ENCODE peak calls at places on chromosomes 3 and 15, in eight cellular contexts. One of them, this sample, is unnamed.

GRCh38 chr3:44509985-44510360 is 32.5 kb upstream of the ZNF445 start:
- DNase-seq in tibial nerve: no peak
- DNase-seq in psoas muscle: no peak
- DNase-seq in tibial artery: no peak
- DNase-seq in cardiac muscle cell: peak; percentile 3
- DNase-seq in Panc1: no peak
- DNase-seq in left lung: no peak
- DNase-seq in esophagus muscularis mucosa: no peak
- DNase-seq in this sample: no peak

GRCh38 chr3:116103868-116104530 is 341.3 kb downstream of the LSAMP start:
- DNase-seq in tibial nerve: no peak
- DNase-seq in psoas muscle: no peak
- DNase-seq in tibial artery: no peak
- DNase-seq in cardiac muscle cell: no peak
- DNase-seq in Panc1: no peak
- DNase-seq in left lung: no peak
- DNase-seq in esophagus muscularis mucosa: no peak
- DNase-seq in this sample: no peak

GRCh38 chr15:70604671-70605070 is 158.7 kb downstream of the UACA start:
- DNase-seq in tibial nerve: no peak
- DNase-seq in psoas muscle: no peak
- DNase-seq in tibial artery: no peak
- DNase-seq in cardiac muscle cell: peak; percentile 17
- DNase-seq in Panc1: no peak
- DNase-seq in left lung: no peak
- DNase-seq in esophagus muscularis mucosa: peak; percentile 80
- DNase-seq in this sample: no peak

GRCh38 chr15:40930430-40931299 is 1.5 kb downstream of the DLL4 start:
- DNase-seq in tibial nerve: no peak
- DNase-seq in psoas muscle: peak; percentile 74
- DNase-seq in tibial artery: no peak
- DNase-seq in cardiac muscle cell: peak; percentile 77
- DNase-seq in Panc1: no peak
- DNase-seq in left lung: peak; percentile 58
- DNase-seq in esophagus muscularis mucosa: no peak
- DNase-seq in this sample: no peak

GRCh38 chr3:54342676-54343075 is 220.3 kb downstream of the CACNA2D3 start:
- DNase-seq in tibial nerve: no peak
- DNase-seq in psoas muscle: no peak
- DNase-seq in tibial artery: no peak
- DNase-seq in cardiac muscle cell: no peak
- DNase-seq in Panc1: no peak
- DNase-seq in left lung: no peak
- DNase-seq in esophagus muscularis mucosa: no peak
- DNase-seq in this sample: no peak

GRCh38 chr3:195752538-195753331 is 32.0 kb downstream of the MUC20 start:
- DNase-seq in tibial nerve: no peak
- DNase-seq in psoas muscle: no peak
- DNase-seq in tibial artery: no peak
- DNase-seq in cardiac muscle cell: peak; percentile 34
- DNase-seq in Panc1: no peak
- DNase-seq in left lung: no peak
- DNase-seq in esophagus muscularis mucosa: no peak
- DNase-seq in this sample: no peak

GRCh38 chr3:72665103-72665502 is 183.1 kb downstream of the SHQ1 start:
- DNase-seq in tibial nerve: no peak
- DNase-seq in psoas muscle: no peak
- DNase-seq in tibial artery: no peak
- DNase-seq in cardiac muscle cell: no peak
- DNase-seq in Panc1: no peak
- DNase-seq in left lung: no peak
- DNase-seq in esophagus muscularis mucosa: no peak
- DNase-seq in this sample: no peak

GRCh38 chr3:54123538-54124196 is 1.3 kb downstream of the CACNA2D3 start:
- DNase-seq in tibial nerve: no peak
- DNase-seq in psoas muscle: no peak
- DNase-seq in tibial artery: no peak
- DNase-seq in cardiac muscle cell: peak; percentile 11
- DNase-seq in Panc1: no peak
- DNase-seq in left lung: no peak
- DNase-seq in esophagus muscularis mucosa: peak; percentile 91
- DNase-seq in this sample: no peak

GRCh38 chr3:21745971-21746370 is 5.0 kb downstream of the ZNF385D start:
- DNase-seq in tibial nerve: no peak
- DNase-seq in psoas muscle: no peak
- DNase-seq in tibial artery: no peak
- DNase-seq in cardiac muscle cell: no peak
- DNase-seq in Panc1: no peak
- DNase-seq in left lung: no peak
- DNase-seq in esophagus muscularis mucosa: no peak
- DNase-seq in this sample: no peak

GRCh38 chr3:193124861-193125260 is 116.2 kb upstream of the PLAAT1 start:
- DNase-seq in tibial nerve: no peak
- DNase-seq in psoas muscle: no peak
- DNase-seq in tibial artery: no peak
- DNase-seq in cardiac muscle cell: no peak
- DNase-seq in Panc1: no peak
- DNase-seq in left lung: no peak
- DNase-seq in esophagus muscularis mucosa: no peak
- DNase-seq in this sample: no peak

GRCh38 chr3:31858439-31858838 is 122.6 kb downstream of the OSBPL10 start:
- DNase-seq in tibial nerve: no peak
- DNase-seq in psoas muscle: no peak
- DNase-seq in tibial artery: no peak
- DNase-seq in cardiac muscle cell: no peak
- DNase-seq in Panc1: no peak
- DNase-seq in left lung: no peak
- DNase-seq in esophagus muscularis mucosa: no peak
- DNase-seq in this sample: no peak

GRCh38 chr3:14913071-14913925 is 34.1 kb upstream of the NR2C2 start:
- DNase-seq in tibial nerve: no peak
- DNase-seq in psoas muscle: no peak
- DNase-seq in tibial artery: no peak
- DNase-seq in cardiac muscle cell: no peak
- DNase-seq in Panc1: no peak
- DNase-seq in left lung: no peak
- DNase-seq in esophagus muscularis mucosa: no peak
- DNase-seq in this sample: no peak

GRCh38 chr3:149466192-149466591 is 8.3 kb upstream of the TM4SF4 start:
- DNase-seq in tibial nerve: no peak
- DNase-seq in psoas muscle: no peak
- DNase-seq in tibial artery: no peak
- DNase-seq in cardiac muscle cell: no peak
- DNase-seq in Panc1: no peak
- DNase-seq in left lung: no peak
- DNase-seq in esophagus muscularis mucosa: no peak
- DNase-seq in this sample: no peak

GRCh38 chr3:45772341-45773035 is 23.8 kb downstream of the SLC6A20 start:
- DNase-seq in tibial nerve: no peak
- DNase-seq in psoas muscle: no peak
- DNase-seq in tibial artery: no peak
- DNase-seq in cardiac muscle cell: no peak
- DNase-seq in Panc1: no peak
- DNase-seq in left lung: no peak
- DNase-seq in esophagus muscularis mucosa: no peak
- DNase-seq in this sample: no peak

GRCh38 chr15:43492266-43492665 is 690 bp downstream of the TP53BP1 start:
- DNase-seq in tibial nerve: no peak
- DNase-seq in psoas muscle: no peak
- DNase-seq in tibial artery: no peak
- DNase-seq in cardiac muscle cell: no peak
- DNase-seq in Panc1: no peak
- DNase-seq in left lung: no peak
- DNase-seq in esophagus muscularis mucosa: no peak
- DNase-seq in this sample: no peak

GRCh38 chr15:43487271-43487895 is 5.6 kb downstream of the TP53BP1 start:
- DNase-seq in tibial nerve: no peak
- DNase-seq in psoas muscle: no peak
- DNase-seq in tibial artery: no peak
- DNase-seq in cardiac muscle cell: no peak
- DNase-seq in Panc1: no peak
- DNase-seq in left lung: no peak
- DNase-seq in esophagus muscularis mucosa: no peak
- DNase-seq in this sample: no peak

GRCh38 chr15:43488790-43489585 is 4.0 kb downstream of the TP53BP1 start:
- DNase-seq in tibial nerve: no peak
- DNase-seq in psoas muscle: no peak
- DNase-seq in tibial artery: no peak
- DNase-seq in cardiac muscle cell: no peak
- DNase-seq in Panc1: no peak
- DNase-seq in left lung: no peak
- DNase-seq in esophagus muscularis mucosa: no peak
- DNase-seq in this sample: no peak

GRCh38 chr15:43493687-43494472 is 924 bp upstream of the TP53BP1 start:
- DNase-seq in tibial nerve: no peak
- DNase-seq in psoas muscle: no peak
- DNase-seq in tibial artery: no peak
- DNase-seq in cardiac muscle cell: no peak
- DNase-seq in Panc1: no peak
- DNase-seq in left lung: no peak
- DNase-seq in esophagus muscularis mucosa: no peak
- DNase-seq in this sample: no peak

GRCh38 chr15:43492673-43493601 is at the start of gene TP53BP1:
- DNase-seq in tibial nerve: peak; percentile 96
- DNase-seq in psoas muscle: peak; percentile 97
- DNase-seq in tibial artery: peak; percentile 98
- DNase-seq in cardiac muscle cell: peak; percentile 98
- DNase-seq in Panc1: peak; percentile 83
- DNase-seq in left lung: peak; percentile 97
- DNase-seq in esophagus muscularis mucosa: peak; percentile 99
- DNase-seq in this sample: no peak
- H3K27ac ChIP-seq in tibial nerve: peak within 1 kb of the TSS; percentile 91
- H3K27ac ChIP-seq in psoas muscle: peak within 1 kb of the TSS; percentile 81
- H3K27ac ChIP-seq in tibial artery: peak within 1 kb of the TSS; percentile 80
- H3K27ac ChIP-seq in cardiac muscle cell: peak within 1 kb of the TSS; percentile 92
- H3K27ac ChIP-seq in Panc1: peak within 1 kb of the TSS; percentile 92
- H3K27ac ChIP-seq in left lung: peak within 1 kb of the TSS; percentile 75
- H3K27ac ChIP-seq in esophagus muscularis mucosa: peak within 1 kb of the TSS; percentile 90
- H3K27ac ChIP-seq in this sample: peak within 1 kb of the TSS; percentile 71

DNA sequence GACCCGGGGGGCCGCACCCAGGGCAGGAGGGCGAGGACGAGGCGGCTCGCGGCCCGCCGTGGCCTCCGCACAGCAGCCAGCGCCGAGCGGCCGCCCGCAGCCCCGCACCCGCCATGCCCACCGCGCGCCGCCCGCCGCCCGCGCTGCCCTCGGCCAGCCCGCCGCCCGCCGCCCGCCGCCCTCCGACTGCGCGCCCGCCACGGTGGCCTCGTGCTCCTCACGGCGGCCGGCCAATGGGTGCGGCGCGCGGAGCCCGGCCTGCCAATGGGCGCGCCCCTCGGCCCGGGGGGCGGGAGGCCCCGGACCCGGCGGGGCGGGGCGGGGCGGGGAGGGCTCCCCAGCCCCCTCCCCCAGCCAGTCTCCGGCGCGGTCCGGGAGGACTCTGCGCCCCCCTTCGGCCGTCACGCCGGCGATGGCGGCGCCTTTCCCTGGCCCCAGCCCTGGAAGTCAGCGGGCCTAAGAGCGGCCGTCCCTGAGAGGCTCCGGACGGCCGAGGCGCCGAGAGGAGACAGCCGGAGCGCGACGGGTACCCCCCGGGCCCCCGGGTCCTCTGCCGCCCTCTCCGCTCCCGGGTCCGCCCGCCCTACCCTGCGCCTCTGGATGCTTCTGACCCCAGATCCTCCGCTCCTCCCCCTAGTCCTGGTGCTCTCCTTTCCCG is at the start of gene NT5DC2:
- DNase-seq in tibial nerve: peak; percentile 48
- DNase-seq in psoas muscle: peak; percentile 77
- DNase-seq in tibial artery: no peak
- DNase-seq in cardiac muscle cell: peak; percentile 90
- DNase-seq in Panc1: no peak
- DNase-seq in left lung: peak; percentile 68
- DNase-seq in esophagus muscularis mucosa: no peak
- DNase-seq in this sample: no peak
- TF ChIP-seq CTCF in tibial nerve: peak; percentile 20
- TF ChIP-seq CTCF in psoas muscle: no peak
- TF ChIP-seq CTCF in tibial artery: no peak
- TF ChIP-seq CTCF in cardiac muscle cell: no peak
- TF ChIP-seq CTCF in Panc1: no peak
- TF ChIP-seq CTCF in left lung: no peak
- TF ChIP-seq CTCF in esophagus muscularis mucosa: no peak
- TF ChIP-seq CTCF in this sample: no peak

DNA sequence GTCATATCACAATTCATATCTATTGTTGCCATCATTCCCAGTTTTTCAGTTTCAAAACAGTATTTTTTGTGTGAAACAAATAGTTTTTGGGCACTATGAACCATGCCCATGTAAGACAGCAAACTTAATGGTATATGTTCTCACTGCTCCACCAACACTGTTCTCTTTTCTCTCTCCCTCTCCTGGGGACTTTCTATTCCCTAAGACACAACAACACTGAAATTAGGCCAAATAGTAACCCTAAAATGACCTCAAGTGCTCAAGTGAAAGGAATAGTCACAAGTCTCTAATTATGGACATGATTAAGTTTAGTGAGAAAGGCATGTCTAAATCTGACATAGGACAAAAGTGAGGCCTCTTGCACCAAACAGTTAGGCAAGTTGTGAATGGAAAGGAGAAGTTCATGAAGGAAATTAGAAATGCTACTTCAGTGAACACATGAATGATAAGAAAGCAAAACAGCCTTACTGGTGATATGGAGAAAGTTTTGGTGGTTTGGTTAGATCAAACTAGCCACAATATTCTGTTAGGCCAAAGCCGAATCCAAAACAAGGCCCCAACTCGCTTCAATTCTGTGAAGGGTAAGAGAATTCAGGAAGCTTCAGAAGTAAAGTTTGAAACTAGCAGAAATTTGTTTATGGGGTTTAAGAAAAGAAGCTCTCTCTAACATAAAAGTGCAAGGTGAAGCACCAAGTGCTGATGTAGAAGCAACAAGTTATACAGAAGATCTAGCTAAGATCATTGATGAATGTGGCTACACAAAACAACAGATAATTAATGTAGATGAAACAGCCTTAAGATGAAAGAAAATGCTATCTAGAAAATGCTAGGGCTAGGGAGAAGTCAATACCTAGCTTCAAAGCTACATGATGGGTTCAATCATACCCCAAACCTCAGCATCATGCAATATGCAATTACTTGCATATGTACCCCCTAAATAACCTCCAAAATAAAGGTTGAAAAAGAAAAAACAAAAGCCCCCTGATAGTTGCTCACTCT is 104.1 kb downstream of the CBLB start:
- DNase-seq in tibial nerve: no peak
- DNase-seq in psoas muscle: no peak
- DNase-seq in tibial artery: no peak
- DNase-seq in cardiac muscle cell: no peak
- DNase-seq in Panc1: no peak
- DNase-seq in left lung: no peak
- DNase-seq in esophagus muscularis mucosa: no peak
- DNase-seq in this sample: no peak
- H3K9me3 ChIP-seq in tibial nerve: peaks cover 12% of the 10 kb centered on the region
- H3K9me3 ChIP-seq in psoas muscle: no peaks in the 10 kb centered on the region
- H3K9me3 ChIP-seq in tibial artery: no peaks in the 10 kb centered on the region
- H3K9me3 ChIP-seq in cardiac muscle cell: peaks cover 2% of the 10 kb centered on the region
- H3K9me3 ChIP-seq in Panc1: no peaks in the 10 kb centered on the region
- H3K9me3 ChIP-seq in left lung: peaks cover 15% of the 10 kb centered on the region
- H3K9me3 ChIP-seq in esophagus muscularis mucosa: no peaks in the 10 kb centered on the region
- H3K9me3 ChIP-seq in this sample: peaks cover 4% of the 10 kb centered on the region

DNA sequence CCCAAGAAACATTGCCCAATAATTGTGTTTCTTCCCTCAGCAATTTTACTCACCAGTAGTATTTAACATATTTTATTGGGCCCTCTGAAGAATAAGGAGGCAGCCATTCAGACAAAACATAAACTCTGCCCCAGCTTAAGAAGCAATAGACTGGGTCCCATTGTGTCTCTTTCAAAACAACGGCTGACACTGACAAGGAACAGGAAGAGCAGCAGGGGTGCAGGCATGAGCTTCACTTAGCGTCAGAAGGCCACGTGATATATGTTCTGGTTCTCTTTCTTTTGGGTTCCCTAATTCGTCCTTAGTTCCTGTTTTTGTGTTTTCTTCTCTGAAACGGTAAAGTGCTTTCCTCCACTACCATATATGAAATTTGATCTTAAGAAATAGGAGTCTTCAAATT is 242.2 kb downstream of the FHIT start:
- DNase-seq in tibial nerve: no peak
- DNase-seq in psoas muscle: no peak
- DNase-seq in tibial artery: peak; percentile 24
- DNase-seq in cardiac muscle cell: no peak
- DNase-seq in Panc1: no peak
- DNase-seq in left lung: peak; percentile 40
- DNase-seq in esophagus muscularis mucosa: no peak
- DNase-seq in this sample: no peak
- H3K27ac ChIP-seq in tibial nerve: no peak overlapping the region
- H3K27ac ChIP-seq in psoas muscle: no peak overlapping the region
- H3K27ac ChIP-seq in tibial artery: no peak overlapping the region
- H3K27ac ChIP-seq in cardiac muscle cell: no peak overlapping the region
- H3K27ac ChIP-seq in Panc1: no peak overlapping the region
- H3K27ac ChIP-seq in left lung: peak overlapping the region; percentile 83
- H3K27ac ChIP-seq in esophagus muscularis mucosa: no peak overlapping the region
- H3K27ac ChIP-seq in this sample: no peak overlapping the region

This sample was measured in keratinocyte.